ENCODE peak calls at places on chromosome 9, in four cellular contexts. A is astrocyte, Q is uterus, U is lower lobe of right lung. O is an unnamed sample. For H3K36me3, the result is how much of the 10 kb centered on the place peaks cover.

GRCh38 chr9:123493627-123494026 is 137.6 kb downstream of the CRB2 start:
- DNase-seq in A (no peak), Q (no peak), U (no peak), O (no peak)

GRCh38 chr9:87292449-87293191 is 205.0 kb upstream of the DAPK1 start:
- DNase-seq in A (peak), Q (no peak), U (no peak), O (no peak)

GRCh38 chr9:112789493-112789892 is 38.9 kb downstream of the SNX30 start:
- DNase-seq in A (peak), Q (no peak), U (no peak), O (no peak)

GRCh38 chr9:34084562-34084961 is 35.9 kb upstream of the UBAP2 start:
- DNase-seq in A (peak), Q (peak), U (no peak), O (no peak)

GRCh38 chr9:100322954-100323536 is 29.7 kb downstream of the TEX10 start:
- DNase-seq in A (peak), Q (no peak), U (no peak), O (no peak)

GRCh38 chr9:16337322-16338029 is 533.0 kb downstream of the BNC2 start:
- DNase-seq in A (peak), Q (no peak), U (no peak), O (no peak)

GRCh38 chr9:117405950-117406705 is 8.7 kb downstream of the ASTN2 start:
- DNase-seq in A (no peak), Q (no peak), U (no peak), O (no peak)

GRCh38 chr9:98217255-98217654 is 24.8 kb upstream of the CORO2A start:
- DNase-seq in A (no peak), Q (no peak), U (no peak), O (no peak)

GRCh38 chr9:12923472-12924009 is 148.7 kb downstream of the LURAP1L start:
- DNase-seq in A (peak), Q (peak), U (peak), O (no peak)

GRCh38 chr9:21964925-21965385 is 29.2 kb downstream of the CDKN2A start:
- DNase-seq in A (peak), Q (no peak), U (no peak), O (peak)

GRCh38 chr9:115263731-115264130 is 145.8 kb upstream of the TNC start:
- DNase-seq in A (peak), Q (no peak), U (no peak), O (no peak)

GRCh38 chr9:9552665-9553064 is 1060.1 kb downstream of the PTPRD start:
- DNase-seq in A (no peak), Q (no peak), U (no peak), O (no peak)

GRCh38 chr9:97363661-97364299 is 48.1 kb upstream of the TDRD7 start:
- DNase-seq in A (no peak), Q (no peak), U (no peak), O (no peak)

GRCh38 chr9:86550411-86550810 is 196.2 kb upstream of the TUT7 start:
- DNase-seq in A (no peak), Q (no peak), U (no peak), O (no peak)

GRCh38 chr9:111483862-111484563 is at the start of gene ECPAS:
- DNase-seq in A (peak), Q (peak), U (peak), O (peak)

GRCh38 chr9:5869315-5870019 is 21.2 kb upstream of the MLANA start:
- DNase-seq in A (no peak), Q (no peak), U (no peak), O (peak)

GRCh38 chr9:125025584-125025983 is 84.7 kb upstream of the GOLGA1 start:
- DNase-seq in A (no peak), Q (no peak), U (no peak), O (no peak)

GRCh38 chr9:133738039-133738805 is at the start of gene SARDH:
- DNase-seq in A (peak), Q (peak), U (peak), O (peak)

GRCh38 chr9:124553738-124554137 is 46.5 kb upstream of the NR5A1 start:
- DNase-seq in A (peak), Q (no peak), U (no peak), O (no peak)

GRCh38 chr9:109683521-109683920 is 96.5 kb upstream of the PALM2AKAP2 start:
- DNase-seq in A (peak), Q (no peak), U (no peak), O (no peak)

GRCh38 chr9:120383611-120383998 is 196.4 kb downstream of the CDK5RAP2 start:
- DNase-seq in A (no peak), Q (no peak), U (no peak), O (no peak)

GRCh38 chr9:124331580-124331979 is 73.8 kb downstream of the NEK6 start:
- DNase-seq in A (no peak), Q (no peak), U (no peak), O (no peak)

GRCh38 chr9:129557192-129558036 is 63.5 kb downstream of the C9orf50 start:
- DNase-seq in A (peak), Q (no peak), U (no peak), O (peak)

GRCh38 chr9:129558063-129558550 is 62.8 kb downstream of the C9orf50 start:
- DNase-seq in A (no peak), Q (no peak), U (no peak), O (no peak)

GRCh38 chr9:129555512-129556203 is 65.2 kb downstream of the C9orf50 start:
- DNase-seq in A (no peak), Q (peak), U (no peak), O (no peak)

GRCh38 chr9:129554649-129555048 is 66.3 kb downstream of the C9orf50 start:
- DNase-seq in A (no peak), Q (no peak), U (no peak), O (no peak)

GRCh38 chr9:129556576-129557191 is 64.2 kb downstream of the C9orf50 start:
- DNase-seq in A (no peak), Q (no peak), U (no peak), O (no peak)
- H3K4me3 ChIP-seq in A (no peak), Q (no peak), U (no peak), O (no peak)

GRCh38 chr9:128823362-128823902 is 5.1 kb downstream of the ENDOG start:
- DNase-seq in A (no peak), Q (no peak), U (no peak), O (no peak)

GRCh38 chr9:128824911-128825310 is 4.7 kb downstream of the SPOUT1 start:
- DNase-seq in A (no peak), Q (no peak), U (no peak), O (no peak)

GRCh38 chr9:128828267-128828666 is 1.3 kb downstream of the SPOUT1 start:
- DNase-seq in A (no peak), Q (no peak), U (no peak), O (no peak)

GRCh38 chr9:128823903-128824406 is 5.6 kb downstream of the SPOUT1 start:
- DNase-seq in A (no peak), Q (no peak), U (no peak), O (no peak)

GRCh38 chr9:128825923-128826702 is 3.5 kb downstream of the SPOUT1 start:
- DNase-seq in A (no peak), Q (no peak), U (no peak), O (no peak)
- TF ChIP-seq CTCF in A (no peak), Q (no peak), U (no peak), O (no peak)

DNA sequence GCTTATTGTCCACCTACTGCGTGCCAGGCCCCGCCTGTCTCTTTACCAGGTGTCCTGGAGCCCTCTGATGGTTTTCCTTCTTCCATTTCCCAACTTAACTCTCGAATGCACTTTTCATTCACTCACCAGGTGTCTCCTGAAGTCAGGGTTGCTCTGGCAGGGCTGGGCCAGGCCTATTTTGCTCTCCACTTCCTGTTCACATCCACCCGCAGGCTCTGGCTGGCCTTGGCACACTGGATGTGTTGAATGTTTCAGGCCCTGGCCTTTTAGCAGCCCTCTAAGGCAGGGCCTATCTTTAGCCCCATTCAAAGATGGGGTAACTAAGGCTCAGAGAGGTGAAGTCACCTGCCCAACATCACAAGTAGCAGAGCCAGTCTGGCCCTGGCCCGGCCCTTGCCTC is 16.4 kb downstream of the LRRC8A start:
- DNase-seq in A (no peak), Q (no peak), U (no peak), O (no peak)
- H3K36me3 ChIP-seq in A (under half), Q (under half), U (half or more), O (under half)

GRCh38 chr9:70408393-70409040 is 5.9 kb downstream of the KLF9 start:
- DNase-seq in A (peak), Q (no peak), U (no peak), O (no peak)

GRCh38 chr9:70410368-70410767 is 4.1 kb downstream of the KLF9 start:
- DNase-seq in A (peak), Q (no peak), U (no peak), O (no peak)

GRCh38 chr9:70409280-70409679 is 5.2 kb downstream of the KLF9 start:
- DNase-seq in A (no peak), Q (no peak), U (no peak), O (no peak)

GRCh38 chr9:70411141-70411929 is 3.1 kb downstream of the KLF9 start:
- DNase-seq in A (peak), Q (peak), U (peak), O (peak)

DNA sequence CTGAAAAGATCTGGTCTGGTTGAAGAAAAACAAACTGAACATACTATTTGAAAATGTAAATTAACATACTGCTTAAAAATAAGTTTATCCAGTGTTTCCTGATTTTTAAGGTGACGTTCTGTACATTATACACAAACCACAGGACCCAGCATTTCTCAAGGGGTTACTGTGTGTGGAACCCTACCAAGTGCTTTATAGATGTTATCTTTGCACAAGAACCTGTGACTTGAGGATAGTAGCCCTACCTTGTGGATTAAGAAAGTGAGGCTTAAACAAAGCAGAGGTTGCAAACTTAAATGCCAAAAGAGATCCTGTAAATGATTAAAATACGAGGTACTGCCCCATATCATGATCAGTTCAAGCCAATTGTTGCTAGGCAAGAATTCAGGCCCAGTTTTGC is 4.7 kb downstream of the KLF9 start:
- DNase-seq in A (no peak), Q (no peak), U (no peak), O (no peak)
- H3K4me3 ChIP-seq in A (peak), Q (peak), U (peak), O (no peak)

GRCh38 chr9:95344735-95345134 is 27.2 kb upstream of the FANCC start:
- DNase-seq in A (no peak), Q (no peak), U (no peak), O (no peak)

GRCh38 chr9:95343725-95344287 is 26.3 kb upstream of the FANCC start:
- DNase-seq in A (peak), Q (no peak), U (no peak), O (no peak)

GRCh38 chr9:95338243-95338642 is 20.7 kb upstream of the FANCC start:
- DNase-seq in A (no peak), Q (no peak), U (no peak), O (no peak)

GRCh38 chr9:95342571-95342970 is 25.1 kb upstream of the FANCC start:
- DNase-seq in A (no peak), Q (no peak), U (no peak), O (no peak)

GRCh38 chr9:95341262-95342011 is 23.9 kb upstream of the FANCC start:
- DNase-seq in A (no peak), Q (no peak), U (no peak), O (no peak)
- TF ChIP-seq CTCF in A (no peak), Q (no peak), U (no peak), O (no peak)